ENCODE peak calls at places on chromosomes 4 and X, in seven cellular contexts. X is IMR-90, W is mesendoderm, J is H9, Z is neuronal stem cell, B is H1, I is trophoblast cell. E is an unnamed sample.

GRCh38 chrX:44384688-44385338 is 41.3 kb upstream of the EFHC2 start:
- DNase-seq in X (no peak), W (no peak), J (no peak), Z (no peak), B (no peak), I (peak), E (no peak)

GRCh38 chr4:120722655-120723054 is 199.9 kb downstream of the PRDM5 start:
- DNase-seq in X (no peak), W (no peak), J (no peak), Z (no peak), B (no peak), I (no peak), E (no peak)

GRCh38 chr4:151921811-151922210 is 161.0 kb upstream of the GATB start:
- DNase-seq in X (peak), W (no peak), J (no peak), Z (no peak), B (no peak), I (no peak), E (no peak)

GRCh38 chrX:133638285-133638684 is 223.0 kb upstream of the GPC4 start:
- DNase-seq in X (no peak), W (no peak), J (no peak), Z (no peak), B (no peak), I (no peak), E (no peak)

GRCh38 chr4:101349346-101350064 is 2.2 kb upstream of the PPP3CA start:
- DNase-seq in X (no peak), W (no peak), J (no peak), Z (no peak), B (no peak), I (no peak), E (no peak)

GRCh38 chr4:134490863-134491262 is 289.3 kb upstream of the PABPC4L start:
- DNase-seq in X (no peak), W (no peak), J (no peak), Z (no peak), B (no peak), I (no peak), E (no peak)

GRCh38 chr4:76306882-76307669 is 543 bp downstream of the STBD1 start:
- DNase-seq in X (peak), W (peak), J (peak), Z (peak), B (peak), I (peak), E (peak)

GRCh38 chr4:94577136-94577535 is 125.4 kb downstream of the PDLIM5 start:
- DNase-seq in X (peak), W (peak), J (peak), Z (peak), B (no peak), I (no peak), E (peak)

GRCh38 chrX:154378059-154378798 is 866 bp upstream of the EMD start:
- DNase-seq in X (peak), W (no peak), J (peak), Z (no peak), B (no peak), I (no peak), E (no peak)

DNA sequence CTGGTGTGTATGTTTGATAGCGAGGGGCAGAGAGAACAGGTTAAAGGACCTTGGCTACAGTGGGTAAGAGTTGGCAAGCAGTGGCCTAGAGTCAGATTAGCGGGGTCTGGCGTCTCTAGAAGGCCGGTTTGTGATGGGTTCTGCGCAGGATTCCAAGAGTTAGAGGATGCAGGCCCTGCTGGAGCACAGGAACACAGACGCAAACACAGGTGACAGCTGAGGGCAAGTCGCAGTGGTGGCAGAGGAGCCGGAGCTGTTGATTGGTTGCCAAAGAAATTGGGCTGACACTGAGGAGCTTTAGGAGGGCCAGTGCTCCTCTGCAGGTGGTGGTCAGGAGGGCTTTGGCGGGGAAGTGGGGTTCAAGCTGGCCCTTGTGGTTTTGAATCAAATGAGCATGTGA is 3.8 kb downstream of the TADA2B start:
- DNase-seq in X (no peak), W (no peak), J (no peak), Z (no peak), B (no peak), I (no peak), E (no peak)
- H3K27ac ChIP-seq in X (no peak), W (no peak), J (no peak), Z (no peak), B (no peak), I (no peak), E (no peak)

GRCh38 chr4:144819591-144819990 is 173.6 kb downstream of the HHIP start:
- DNase-seq in X (no peak), W (no peak), J (no peak), Z (no peak), B (no peak), I (no peak), E (no peak)
- H2AK5ac ChIP-seq in X (no peak), W (no peak), J (no peak), Z (no peak), B (no peak), I (no peak), E (no peak)

DNA sequence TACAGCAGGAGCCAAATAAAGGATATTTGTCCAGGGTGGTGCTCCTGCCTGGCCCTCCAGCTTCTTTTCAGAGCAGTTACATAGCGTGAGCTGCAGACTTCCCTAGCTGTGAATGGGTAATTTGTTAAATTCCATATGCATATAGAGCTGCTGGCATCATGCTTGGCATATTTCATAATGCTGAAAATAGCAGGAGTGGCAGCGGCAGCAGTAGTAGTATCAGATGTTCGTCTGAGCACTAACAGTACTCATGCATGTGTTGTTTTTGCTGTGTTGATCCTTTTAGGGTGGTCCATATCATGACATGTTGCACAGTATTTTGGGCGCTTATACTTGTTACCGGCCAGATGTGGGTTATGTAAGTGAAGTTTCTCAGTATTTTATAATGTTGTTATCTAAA is 33.6 kb upstream of the TADA2B start:
- DNase-seq in X (no peak), W (no peak), J (no peak), Z (no peak), B (no peak), I (no peak), E (no peak)
- H3K27ac ChIP-seq in X (no peak), W (no peak), J (no peak), Z (no peak), B (no peak), I (no peak), E (no peak)

GRCh38 chr4:14583331-14583730 is 418.9 kb upstream of the CPEB2 start:
- DNase-seq in X (no peak), W (no peak), J (no peak), Z (no peak), B (no peak), I (no peak), E (no peak)
- H2AK5ac ChIP-seq in X (no peak), W (no peak), J (no peak), Z (no peak), B (no peak), I (no peak), E (no peak)

GRCh38 chr4:113919145-113919544 is 60.3 kb downstream of the ARSJ start:
- DNase-seq in X (no peak), W (no peak), J (no peak), Z (no peak), B (no peak), I (no peak), E (peak)
- H3K27ac ChIP-seq in X (no peak), W (no peak), J (no peak), Z (no peak), B (no peak), I (no peak), E (peak)

DNA sequence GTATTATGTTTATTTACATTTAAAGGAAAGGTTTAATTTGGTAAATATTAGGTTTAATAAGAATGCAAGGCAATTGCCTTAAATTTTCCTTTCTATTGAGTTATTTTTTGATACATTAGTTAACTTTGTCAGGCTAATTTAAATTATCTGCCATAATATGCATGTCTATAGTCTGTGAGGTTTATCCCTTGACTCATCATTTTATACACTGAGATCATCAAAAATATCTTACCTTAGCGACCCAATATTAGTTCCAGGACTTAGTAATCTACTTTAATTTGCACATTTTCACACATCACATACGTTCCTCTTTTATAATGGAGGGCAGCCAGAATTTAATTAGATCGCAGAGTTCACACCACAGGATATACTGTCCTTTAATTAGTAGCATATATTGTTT is 999.5 kb upstream of the GRID2 start:
- DNase-seq in X (no peak), W (no peak), J (no peak), Z (no peak), B (no peak), I (no peak), E (no peak)
- H2AK5ac ChIP-seq in X (no peak), W (no peak), J (no peak), Z (no peak), B (no peak), I (no peak), E (no peak)

E was measured in mesenchymal stem cell.